ENCODE peak calls at places on chromosomes 11 and 22, in nine cellular contexts. One of them, this sample, is unnamed.

GRCh38 chr11:72328366-72329224 is 84.6 kb upstream of the PHOX2A start:
- DNase-seq in kidney: no peak
- DNase-seq in testis: no peak
- DNase-seq in right lobe of liver: no peak
- DNase-seq in endodermal cell: no peak
- DNase-seq in tibial artery: no peak
- DNase-seq in uterus: no peak
- DNase-seq in pancreas: no peak
- DNase-seq in aorta: no peak
- DNase-seq in this sample: no peak

GRCh38 chr11:96111308-96111707 is 187.4 kb upstream of the MTMR2 start:
- DNase-seq in kidney: no peak
- DNase-seq in testis: no peak
- DNase-seq in right lobe of liver: no peak
- DNase-seq in endodermal cell: no peak
- DNase-seq in tibial artery: no peak
- DNase-seq in uterus: no peak
- DNase-seq in pancreas: no peak
- DNase-seq in aorta: no peak
- DNase-seq in this sample: no peak

GRCh38 chr22:36839356-36840073 is 21.3 kb upstream of the NCF4 start:
- DNase-seq in kidney: no peak
- DNase-seq in testis: no peak
- DNase-seq in right lobe of liver: no peak
- DNase-seq in endodermal cell: no peak
- DNase-seq in tibial artery: no peak
- DNase-seq in uterus: no peak
- DNase-seq in pancreas: no peak
- DNase-seq in aorta: no peak
- DNase-seq in this sample: no peak

GRCh38 chr11:128616158-128616557 is 28.8 kb upstream of the ETS1 start:
- DNase-seq in kidney: no peak
- DNase-seq in testis: no peak
- DNase-seq in right lobe of liver: no peak
- DNase-seq in endodermal cell: peak; percentile 36
- DNase-seq in tibial artery: no peak
- DNase-seq in uterus: no peak
- DNase-seq in pancreas: no peak
- DNase-seq in aorta: no peak
- DNase-seq in this sample: no peak

GRCh38 chr22:38202437-38203089 is 769 bp downstream of the MAFF start:
- DNase-seq in kidney: peak; percentile 96
- DNase-seq in testis: peak; percentile 93
- DNase-seq in right lobe of liver: peak; percentile 95
- DNase-seq in endodermal cell: peak; percentile 79
- DNase-seq in tibial artery: peak; percentile 98
- DNase-seq in uterus: peak; percentile 93
- DNase-seq in pancreas: peak; percentile 87
- DNase-seq in aorta: peak; percentile 97
- DNase-seq in this sample: peak; percentile 94

GRCh38 chr11:118930152-118930712 is 4.5 kb upstream of the BCL9L start:
- DNase-seq in kidney: peak; percentile 93
- DNase-seq in testis: peak; percentile 89
- DNase-seq in right lobe of liver: peak; percentile 90
- DNase-seq in endodermal cell: peak; percentile 99
- DNase-seq in tibial artery: peak; percentile 90
- DNase-seq in uterus: peak; percentile 91
- DNase-seq in pancreas: peak; percentile 96
- DNase-seq in aorta: peak; percentile 94
- DNase-seq in this sample: peak; percentile 89

GRCh38 chr22:30910358-30910757 is 58.2 kb downstream of the MORC2 start:
- DNase-seq in kidney: no peak
- DNase-seq in testis: peak; percentile 5
- DNase-seq in right lobe of liver: no peak
- DNase-seq in endodermal cell: no peak
- DNase-seq in tibial artery: no peak
- DNase-seq in uterus: no peak
- DNase-seq in pancreas: no peak
- DNase-seq in aorta: no peak
- DNase-seq in this sample: no peak

GRCh38 chr11:111283945-111284481 is 14.3 kb upstream of the POU2AF3 start:
- DNase-seq in kidney: peak; percentile 67
- DNase-seq in testis: no peak
- DNase-seq in right lobe of liver: no peak
- DNase-seq in endodermal cell: peak; percentile 55
- DNase-seq in tibial artery: no peak
- DNase-seq in uterus: no peak
- DNase-seq in pancreas: no peak
- DNase-seq in aorta: no peak
- DNase-seq in this sample: peak; percentile 57

GRCh38 chr22:32552540-32552939 is 77.9 kb downstream of the FBXO7 start:
- DNase-seq in kidney: no peak
- DNase-seq in testis: no peak
- DNase-seq in right lobe of liver: no peak
- DNase-seq in endodermal cell: no peak
- DNase-seq in tibial artery: no peak
- DNase-seq in uterus: no peak
- DNase-seq in pancreas: no peak
- DNase-seq in aorta: no peak
- DNase-seq in this sample: no peak

GRCh38 chr22:32556150-32556549 is 81.5 kb downstream of the FBXO7 start:
- DNase-seq in kidney: no peak
- DNase-seq in testis: no peak
- DNase-seq in right lobe of liver: no peak
- DNase-seq in endodermal cell: no peak
- DNase-seq in tibial artery: no peak
- DNase-seq in uterus: no peak
- DNase-seq in pancreas: no peak
- DNase-seq in aorta: no peak
- DNase-seq in this sample: no peak

GRCh38 chr22:32557424-32557823 is 82.8 kb downstream of the FBXO7 start:
- DNase-seq in kidney: no peak
- DNase-seq in testis: no peak
- DNase-seq in right lobe of liver: no peak
- DNase-seq in endodermal cell: no peak
- DNase-seq in tibial artery: no peak
- DNase-seq in uterus: peak; percentile 63
- DNase-seq in pancreas: no peak
- DNase-seq in aorta: no peak
- DNase-seq in this sample: no peak

GRCh38 chr22:32558681-32559355 is 84.2 kb downstream of the FBXO7 start:
- DNase-seq in kidney: peak; percentile 90
- DNase-seq in testis: no peak
- DNase-seq in right lobe of liver: no peak
- DNase-seq in endodermal cell: no peak
- DNase-seq in tibial artery: peak; percentile 89
- DNase-seq in uterus: peak; percentile 92
- DNase-seq in pancreas: peak; percentile 33
- DNase-seq in aorta: peak; percentile 94
- DNase-seq in this sample: no peak

DNA sequence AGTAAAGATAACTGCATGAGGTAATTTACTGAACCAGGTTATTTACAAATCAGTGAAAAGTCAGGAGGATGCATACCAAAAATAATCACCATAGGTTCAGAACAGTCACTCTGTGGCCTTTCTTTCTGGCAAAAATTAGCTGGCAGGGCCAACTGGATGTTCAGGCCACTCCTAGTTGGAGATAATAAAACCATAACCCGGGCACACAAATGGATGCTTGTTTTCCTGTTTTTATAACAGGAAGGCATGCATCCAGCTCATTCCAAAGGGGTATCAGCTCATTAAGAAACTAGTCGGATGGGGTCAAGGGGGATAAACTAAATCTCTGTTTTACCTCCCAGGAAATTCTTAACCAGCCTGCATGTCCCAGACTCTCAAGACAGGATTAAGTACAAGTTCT is 80.9 kb downstream of the FBXO7 start:
- DNase-seq in kidney: no peak
- DNase-seq in testis: no peak
- DNase-seq in right lobe of liver: no peak
- DNase-seq in endodermal cell: no peak
- DNase-seq in tibial artery: no peak
- DNase-seq in uterus: no peak
- DNase-seq in pancreas: no peak
- DNase-seq in aorta: no peak
- DNase-seq in this sample: no peak
- H3K27ac ChIP-seq in kidney: peak overlapping the region; percentile 34
- H3K27ac ChIP-seq in testis: peak overlapping the region; percentile 12
- H3K27ac ChIP-seq in right lobe of liver: no peak overlapping the region
- H3K27ac ChIP-seq in endodermal cell: no peak overlapping the region
- H3K27ac ChIP-seq in tibial artery: no peak overlapping the region
- H3K27ac ChIP-seq in uterus: peak overlapping the region; percentile 78
- H3K27ac ChIP-seq in pancreas: no peak overlapping the region
- H3K27ac ChIP-seq in aorta: no peak overlapping the region
- H3K27ac ChIP-seq in this sample: no peak overlapping the region

GRCh38 chr11:75152651-75153553 is 2.0 kb downstream of the SLCO2B1 start:
- DNase-seq in kidney: no peak
- DNase-seq in testis: no peak
- DNase-seq in right lobe of liver: no peak
- DNase-seq in endodermal cell: no peak
- DNase-seq in tibial artery: no peak
- DNase-seq in uterus: no peak
- DNase-seq in pancreas: no peak
- DNase-seq in aorta: no peak
- DNase-seq in this sample: no peak

GRCh38 chr11:75159081-75159953 is 8.4 kb downstream of the SLCO2B1 start:
- DNase-seq in kidney: peak; percentile 69
- DNase-seq in testis: no peak
- DNase-seq in right lobe of liver: peak; percentile 91
- DNase-seq in endodermal cell: peak; percentile 74
- DNase-seq in tibial artery: no peak
- DNase-seq in uterus: no peak
- DNase-seq in pancreas: peak; percentile 67
- DNase-seq in aorta: no peak
- DNase-seq in this sample: no peak

GRCh38 chr11:75154646-75155569 is 4.0 kb downstream of the SLCO2B1 start:
- DNase-seq in kidney: no peak
- DNase-seq in testis: peak; percentile 73
- DNase-seq in right lobe of liver: no peak
- DNase-seq in endodermal cell: no peak
- DNase-seq in tibial artery: no peak
- DNase-seq in uterus: no peak
- DNase-seq in pancreas: no peak
- DNase-seq in aorta: no peak
- DNase-seq in this sample: no peak

GRCh38 chr11:75158241-75158640 is 7.3 kb downstream of the SLCO2B1 start:
- DNase-seq in kidney: no peak
- DNase-seq in testis: no peak
- DNase-seq in right lobe of liver: no peak
- DNase-seq in endodermal cell: no peak
- DNase-seq in tibial artery: no peak
- DNase-seq in uterus: no peak
- DNase-seq in pancreas: no peak
- DNase-seq in aorta: no peak
- DNase-seq in this sample: no peak

GRCh38 chr11:75155570-75156422 is 4.9 kb downstream of the SLCO2B1 start:
- DNase-seq in kidney: no peak
- DNase-seq in testis: no peak
- DNase-seq in right lobe of liver: no peak
- DNase-seq in endodermal cell: no peak
- DNase-seq in tibial artery: no peak
- DNase-seq in uterus: no peak
- DNase-seq in pancreas: no peak
- DNase-seq in aorta: no peak
- DNase-seq in this sample: no peak
- H3K4me1 ChIP-seq in kidney: peaks cover 13% of the 10 kb centered on the region
- H3K4me1 ChIP-seq in testis: peaks cover 37% of the 10 kb centered on the region
- H3K4me1 ChIP-seq in right lobe of liver: peaks cover 77% of the 10 kb centered on the region
- H3K4me1 ChIP-seq in endodermal cell: peaks cover 15% of the 10 kb centered on the region
- H3K4me1 ChIP-seq in tibial artery: no peaks in the 10 kb centered on the region
- H3K4me1 ChIP-seq in uterus: no peaks in the 10 kb centered on the region
- H3K4me1 ChIP-seq in pancreas: peaks cover 38% of the 10 kb centered on the region
- H3K4me1 ChIP-seq in aorta: no peaks in the 10 kb centered on the region
- H3K4me1 ChIP-seq in this sample: peaks cover 15% of the 10 kb centered on the region

DNA sequence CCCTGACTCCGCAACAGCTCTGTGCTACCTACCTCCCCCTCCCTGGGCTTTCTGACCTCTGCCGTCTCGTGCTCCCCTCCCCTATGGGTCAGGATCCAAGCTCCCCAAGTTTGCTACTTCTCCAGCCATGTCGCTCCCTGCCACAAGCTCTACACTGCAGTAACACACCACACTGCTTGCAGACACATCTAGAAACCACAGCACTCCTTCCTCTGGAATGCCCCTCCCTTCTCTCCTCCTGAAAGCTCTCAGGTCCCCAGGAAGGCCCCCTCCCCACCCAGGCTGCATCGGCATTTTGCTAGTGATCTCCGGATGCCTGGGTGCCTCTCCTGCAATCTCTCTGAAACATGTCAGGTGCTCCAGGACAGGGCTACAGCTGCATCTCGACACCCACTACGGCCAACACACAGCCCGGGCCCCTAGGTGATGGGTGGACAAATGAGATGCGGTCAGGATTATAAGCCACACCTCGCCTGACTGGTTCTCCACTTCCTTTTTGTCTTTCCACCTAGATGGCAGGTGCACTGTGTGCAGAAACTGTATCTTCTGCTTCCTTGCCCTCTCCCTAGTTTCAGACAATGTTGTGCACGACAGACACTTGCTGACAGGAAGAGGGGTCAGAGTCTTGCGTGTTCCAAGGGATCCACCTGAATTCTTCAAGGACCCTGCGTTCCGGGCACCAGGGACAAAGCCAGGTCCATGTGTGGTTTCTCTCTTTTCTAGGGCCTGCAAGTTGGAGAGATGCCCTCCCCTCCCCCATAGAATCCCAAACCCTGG is 22.9 kb downstream of the RPUSD4 start:
- DNase-seq in kidney: no peak
- DNase-seq in testis: no peak
- DNase-seq in right lobe of liver: no peak
- DNase-seq in endodermal cell: no peak
- DNase-seq in tibial artery: no peak
- DNase-seq in uterus: no peak
- DNase-seq in pancreas: no peak
- DNase-seq in aorta: no peak
- DNase-seq in this sample: no peak
- H3K27ac ChIP-seq in kidney: no peak overlapping the region
- H3K27ac ChIP-seq in testis: no peak overlapping the region
- H3K27ac ChIP-seq in right lobe of liver: no peak overlapping the region
- H3K27ac ChIP-seq in endodermal cell: no peak overlapping the region
- H3K27ac ChIP-seq in tibial artery: no peak overlapping the region
- H3K27ac ChIP-seq in uterus: no peak overlapping the region
- H3K27ac ChIP-seq in pancreas: no peak overlapping the region
- H3K27ac ChIP-seq in aorta: no peak overlapping the region
- H3K27ac ChIP-seq in this sample: no peak overlapping the region

DNA sequence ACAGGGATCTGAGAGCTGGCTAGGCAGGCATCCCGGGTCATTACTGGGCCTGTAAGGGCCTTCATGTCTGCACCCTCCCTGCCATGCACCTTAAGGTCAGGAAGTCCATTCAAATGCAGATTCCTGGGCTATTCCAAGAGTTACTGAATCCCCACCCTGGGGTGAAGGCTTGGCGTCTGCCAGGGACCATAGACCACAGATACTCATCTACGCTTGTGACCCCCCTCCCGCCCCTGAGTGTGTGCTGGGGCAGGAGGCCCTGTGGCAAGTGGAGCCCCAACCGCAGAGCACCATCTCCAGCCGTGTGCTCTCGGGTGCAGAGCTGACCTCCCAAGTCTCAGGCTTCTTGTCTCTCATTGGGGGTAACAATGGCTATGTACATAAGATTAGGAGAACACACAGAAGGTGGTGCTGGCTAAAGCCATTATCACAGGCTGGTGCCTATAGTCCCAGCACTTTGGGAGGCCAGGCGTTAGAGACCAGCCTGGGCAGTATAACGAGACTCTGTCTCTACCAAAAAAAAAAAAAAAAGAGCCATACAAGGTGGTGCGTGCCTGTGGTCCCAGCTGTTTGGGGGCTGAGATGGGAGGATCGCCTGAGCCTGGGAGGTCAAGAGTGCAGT is 19.1 kb upstream of the KCNQ1OT1 start:
- DNase-seq in kidney: peak; percentile 45
- DNase-seq in testis: no peak
- DNase-seq in right lobe of liver: peak; percentile 10
- DNase-seq in endodermal cell: peak; percentile 74
- DNase-seq in tibial artery: no peak
- DNase-seq in uterus: no peak
- DNase-seq in pancreas: no peak
- DNase-seq in aorta: no peak
- DNase-seq in this sample: no peak
- H3K4me1 ChIP-seq in kidney: no peaks in the 10 kb centered on the region
- H3K4me1 ChIP-seq in testis: peaks cover 8% of the 10 kb centered on the region
- H3K4me1 ChIP-seq in right lobe of liver: no peaks in the 10 kb centered on the region
- H3K4me1 ChIP-seq in endodermal cell: peaks cover 26% of the 10 kb centered on the region
- H3K4me1 ChIP-seq in tibial artery: no peaks in the 10 kb centered on the region
- H3K4me1 ChIP-seq in uterus: peaks cover 2% of the 10 kb centered on the region
- H3K4me1 ChIP-seq in pancreas: no peaks in the 10 kb centered on the region
- H3K4me1 ChIP-seq in aorta: no peaks in the 10 kb centered on the region
- H3K4me1 ChIP-seq in this sample: peaks cover 2% of the 10 kb centered on the region